ENCODE peak calls at places on chromosomes 4 and X, in eight cellular contexts. One of them, this sample, is unnamed.

GRCh38 chrX:115989686-115990085 is 180.9 kb upstream of the AGTR2 start:
- DNase-seq in GM23248: no peak
- DNase-seq in brain microvascular endothelial cell: no peak
- DNase-seq in cardiac fibroblast: no peak
- DNase-seq in head of caudate nucleus: no peak
- DNase-seq in cardiac muscle cell: no peak
- DNase-seq in RCC 7860: no peak
- DNase-seq in WTC11: no peak
- DNase-seq in this sample: no peak

GRCh38 chrX:110428144-110428543 is 69.5 kb downstream of the RTL9 start:
- DNase-seq in brain microvascular endothelial cell: no peak
- DNase-seq in RCC 7860: no peak
- DNase-seq in cardiac fibroblast: no peak
- DNase-seq in head of caudate nucleus: no peak
- DNase-seq in cardiac muscle cell: no peak
- DNase-seq in WTC11: no peak
- DNase-seq in GM23248: no peak
- DNase-seq in this sample: no peak

GRCh38 chr4:26557164-26557563 is 26.7 kb upstream of the TBC1D19 start:
- DNase-seq in WTC11: no peak
- DNase-seq in cardiac fibroblast: peak
- DNase-seq in head of caudate nucleus: no peak
- DNase-seq in RCC 7860: no peak
- DNase-seq in GM23248: peak
- DNase-seq in cardiac muscle cell: no peak
- DNase-seq in brain microvascular endothelial cell: peak
- DNase-seq in this sample: no peak

GRCh38 chr4:7547368-7548040 is 112.8 kb upstream of the PSAPL1 start:
- DNase-seq in RCC 7860: no peak
- DNase-seq in head of caudate nucleus: no peak
- DNase-seq in cardiac fibroblast: no peak
- DNase-seq in brain microvascular endothelial cell: no peak
- DNase-seq in WTC11: no peak
- DNase-seq in cardiac muscle cell: no peak
- DNase-seq in GM23248: no peak
- DNase-seq in this sample: no peak

GRCh38 chrX:139691843-139692505 is 16.0 kb downstream of the MCF2 start:
- DNase-seq in cardiac fibroblast: peak
- DNase-seq in GM23248: peak
- DNase-seq in head of caudate nucleus: no peak
- DNase-seq in WTC11: peak
- DNase-seq in RCC 7860: no peak
- DNase-seq in brain microvascular endothelial cell: no peak
- DNase-seq in cardiac muscle cell: peak
- DNase-seq in this sample: peak

GRCh38 chr4:16140520-16141249 is 56.9 kb upstream of the PROM1 start:
- DNase-seq in head of caudate nucleus: no peak
- DNase-seq in WTC11: no peak
- DNase-seq in cardiac muscle cell: peak
- DNase-seq in GM23248: peak
- DNase-seq in cardiac fibroblast: peak
- DNase-seq in RCC 7860: peak
- DNase-seq in brain microvascular endothelial cell: peak
- DNase-seq in this sample: no peak

GRCh38 chr4:16443504-16444088 is 217.3 kb upstream of the TAPT1 start:
- DNase-seq in RCC 7860: peak
- DNase-seq in GM23248: peak
- DNase-seq in cardiac muscle cell: peak
- DNase-seq in brain microvascular endothelial cell: peak
- DNase-seq in cardiac fibroblast: peak
- DNase-seq in WTC11: no peak
- DNase-seq in head of caudate nucleus: no peak
- DNase-seq in this sample: peak

GRCh38 chrX:47662144-47662657 is 3.2 kb upstream of the UXT start:
- DNase-seq in WTC11: no peak
- DNase-seq in cardiac muscle cell: no peak
- DNase-seq in GM23248: peak
- DNase-seq in brain microvascular endothelial cell: peak
- DNase-seq in cardiac fibroblast: peak
- DNase-seq in head of caudate nucleus: no peak
- DNase-seq in RCC 7860: peak
- DNase-seq in this sample: no peak

GRCh38 chr4:86521373-86521969 is 72.6 kb upstream of the PTPN13 start:
- DNase-seq in RCC 7860: no peak
- DNase-seq in head of caudate nucleus: no peak
- DNase-seq in brain microvascular endothelial cell: no peak
- DNase-seq in cardiac muscle cell: no peak
- DNase-seq in GM23248: no peak
- DNase-seq in cardiac fibroblast: no peak
- DNase-seq in WTC11: no peak
- DNase-seq in this sample: no peak

GRCh38 chr4:68987007-68987406 is 35.4 kb upstream of the UGT2A3 start:
- DNase-seq in head of caudate nucleus: no peak
- DNase-seq in RCC 7860: no peak
- DNase-seq in WTC11: no peak
- DNase-seq in brain microvascular endothelial cell: no peak
- DNase-seq in cardiac fibroblast: no peak
- DNase-seq in cardiac muscle cell: no peak
- DNase-seq in GM23248: no peak
- DNase-seq in this sample: no peak

GRCh38 chrX:53494427-53494826 is 60.3 kb upstream of the HSD17B10 start:
- DNase-seq in WTC11: no peak
- DNase-seq in head of caudate nucleus: no peak
- DNase-seq in GM23248: peak
- DNase-seq in RCC 7860: no peak
- DNase-seq in brain microvascular endothelial cell: peak
- DNase-seq in cardiac muscle cell: no peak
- DNase-seq in cardiac fibroblast: peak
- DNase-seq in this sample: no peak

GRCh38 chr4:120921456-120922389 is 803 bp downstream of the PRDM5 start:
- DNase-seq in cardiac muscle cell: peak
- DNase-seq in cardiac fibroblast: peak
- DNase-seq in RCC 7860: peak
- DNase-seq in brain microvascular endothelial cell: peak
- DNase-seq in head of caudate nucleus: peak
- DNase-seq in WTC11: peak
- DNase-seq in GM23248: peak
- DNase-seq in this sample: peak

GRCh38 chr4:51907001-51907669 is 64.2 kb downstream of the DCUN1D4 start:
- DNase-seq in RCC 7860: no peak
- DNase-seq in brain microvascular endothelial cell: no peak
- DNase-seq in head of caudate nucleus: no peak
- DNase-seq in cardiac muscle cell: no peak
- DNase-seq in GM23248: no peak
- DNase-seq in WTC11: no peak
- DNase-seq in cardiac fibroblast: no peak
- DNase-seq in this sample: no peak

GRCh38 chrX:133698298-133698697 is 283.0 kb upstream of the GPC4 start:
- DNase-seq in GM23248: peak
- DNase-seq in cardiac fibroblast: peak
- DNase-seq in head of caudate nucleus: no peak
- DNase-seq in WTC11: no peak
- DNase-seq in cardiac muscle cell: peak
- DNase-seq in brain microvascular endothelial cell: peak
- DNase-seq in RCC 7860: no peak
- DNase-seq in this sample: no peak

GRCh38 chr4:3070709-3071500 is 3.4 kb downstream of the HTT-AS start:
- DNase-seq in WTC11: no peak
- DNase-seq in brain microvascular endothelial cell: peak
- DNase-seq in cardiac muscle cell: no peak
- DNase-seq in head of caudate nucleus: no peak
- DNase-seq in cardiac fibroblast: peak
- DNase-seq in GM23248: peak
- DNase-seq in RCC 7860: no peak
- DNase-seq in this sample: no peak

GRCh38 chrX:9542765-9543119 is 77.9 kb downstream of the TBL1X start:
- DNase-seq in cardiac fibroblast: no peak
- DNase-seq in head of caudate nucleus: no peak
- DNase-seq in GM23248: no peak
- DNase-seq in WTC11: no peak
- DNase-seq in brain microvascular endothelial cell: no peak
- DNase-seq in RCC 7860: no peak
- DNase-seq in cardiac muscle cell: peak
- DNase-seq in this sample: no peak

GRCh38 chrX:8364369-8365141 is 100.1 kb upstream of the VCX3B start:
- DNase-seq in RCC 7860: peak
- DNase-seq in cardiac fibroblast: no peak
- DNase-seq in head of caudate nucleus: peak
- DNase-seq in WTC11: peak
- DNase-seq in GM23248: no peak
- DNase-seq in brain microvascular endothelial cell: no peak
- DNase-seq in cardiac muscle cell: peak
- DNase-seq in this sample: peak

GRCh38 chrX:121260568-121261240 is 213.3 kb downstream of the GLUD2 start:
- DNase-seq in head of caudate nucleus: no peak
- DNase-seq in RCC 7860: no peak
- DNase-seq in cardiac muscle cell: no peak
- DNase-seq in WTC11: no peak
- DNase-seq in brain microvascular endothelial cell: no peak
- DNase-seq in cardiac fibroblast: no peak
- DNase-seq in GM23248: peak
- DNase-seq in this sample: no peak

GRCh38 chr4:27350161-27350560 is 489.5 kb downstream of the STIM2 start:
- DNase-seq in RCC 7860: peak
- DNase-seq in head of caudate nucleus: no peak
- DNase-seq in cardiac fibroblast: peak
- DNase-seq in brain microvascular endothelial cell: no peak
- DNase-seq in cardiac muscle cell: no peak
- DNase-seq in GM23248: peak
- DNase-seq in WTC11: no peak
- DNase-seq in this sample: no peak

GRCh38 chrX:9117851-9118250 is 83.9 kb upstream of the FAM9B start:
- DNase-seq in cardiac muscle cell: no peak
- DNase-seq in RCC 7860: no peak
- DNase-seq in GM23248: peak
- DNase-seq in cardiac fibroblast: no peak
- DNase-seq in head of caudate nucleus: no peak
- DNase-seq in brain microvascular endothelial cell: no peak
- DNase-seq in WTC11: no peak
- DNase-seq in this sample: no peak

GRCh38 chrX:97320305-97320704 is 436.6 kb downstream of the RPA4 start:
- DNase-seq in RCC 7860: no peak
- DNase-seq in brain microvascular endothelial cell: no peak
- DNase-seq in GM23248: no peak
- DNase-seq in head of caudate nucleus: no peak
- DNase-seq in cardiac fibroblast: no peak
- DNase-seq in WTC11: no peak
- DNase-seq in cardiac muscle cell: no peak
- DNase-seq in this sample: no peak

GRCh38 chrX:104392350-104392749 is 137.6 kb upstream of the ESX1 start:
- DNase-seq in RCC 7860: no peak
- DNase-seq in GM23248: no peak
- DNase-seq in brain microvascular endothelial cell: no peak
- DNase-seq in cardiac muscle cell: no peak
- DNase-seq in head of caudate nucleus: no peak
- DNase-seq in WTC11: no peak
- DNase-seq in cardiac fibroblast: no peak
- DNase-seq in this sample: no peak

GRCh38 chr4:138892483-138893386 is 122.8 kb upstream of the NOCT start:
- DNase-seq in cardiac muscle cell: no peak
- DNase-seq in GM23248: peak
- DNase-seq in head of caudate nucleus: no peak
- DNase-seq in WTC11: no peak
- DNase-seq in brain microvascular endothelial cell: peak
- DNase-seq in RCC 7860: no peak
- DNase-seq in cardiac fibroblast: no peak
- DNase-seq in this sample: no peak

GRCh38 chr4:62320612-62321011 is 1120.5 kb downstream of the ADGRL3 start:
- DNase-seq in GM23248: no peak
- DNase-seq in RCC 7860: no peak
- DNase-seq in cardiac muscle cell: no peak
- DNase-seq in brain microvascular endothelial cell: no peak
- DNase-seq in head of caudate nucleus: no peak
- DNase-seq in WTC11: no peak
- DNase-seq in cardiac fibroblast: no peak
- DNase-seq in this sample: no peak

GRCh38 chrX:83469551-83469950 is 38.5 kb upstream of the POU3F4 start:
- DNase-seq in cardiac muscle cell: peak
- DNase-seq in cardiac fibroblast: peak
- DNase-seq in brain microvascular endothelial cell: no peak
- DNase-seq in head of caudate nucleus: peak
- DNase-seq in WTC11: peak
- DNase-seq in RCC 7860: peak
- DNase-seq in GM23248: peak
- DNase-seq in this sample: peak

GRCh38 chr4:7842384-7843279 is 97.0 kb downstream of the AFAP1 start:
- DNase-seq in GM23248: peak
- DNase-seq in RCC 7860: peak
- DNase-seq in head of caudate nucleus: no peak
- DNase-seq in cardiac fibroblast: peak
- DNase-seq in WTC11: no peak
- DNase-seq in brain microvascular endothelial cell: peak
- DNase-seq in cardiac muscle cell: no peak
- DNase-seq in this sample: no peak

GRCh38 chrX:74535633-74536141 is 78.7 kb downstream of the RLIM start:
- DNase-seq in GM23248: peak
- DNase-seq in cardiac muscle cell: peak
- DNase-seq in head of caudate nucleus: peak
- DNase-seq in cardiac fibroblast: peak
- DNase-seq in WTC11: peak
- DNase-seq in RCC 7860: no peak
- DNase-seq in brain microvascular endothelial cell: peak
- DNase-seq in this sample: peak

GRCh38 chrX:96027363-96027894 is 657.2 kb upstream of the DIAPH2 start:
- DNase-seq in cardiac muscle cell: no peak
- DNase-seq in head of caudate nucleus: no peak
- DNase-seq in RCC 7860: no peak
- DNase-seq in GM23248: no peak
- DNase-seq in cardiac fibroblast: peak
- DNase-seq in WTC11: no peak
- DNase-seq in brain microvascular endothelial cell: no peak
- DNase-seq in this sample: no peak

This sample was measured in D341Med.